ENCODE peak calls at places on chromosomes 2 and 18, in seven cellular contexts. One of them, this sample, is unnamed.

GRCh38 chr2:71742953-71743601 is 289.7 kb downstream of the DYSF start:
- DNase-seq in CD8-positive, alpha-beta T cell: no peak
- DNase-seq in GM06990: no peak
- DNase-seq in K562: peak
- DNase-seq in WTC11: no peak
- DNase-seq in body of pancreas: peak
- DNase-seq in transverse colon: peak
- DNase-seq in this sample: no peak

GRCh38 chr2:176154853-176155252 is 2.3 kb upstream of the HOXD3 start:
- DNase-seq in CD8-positive, alpha-beta T cell: no peak
- DNase-seq in GM06990: no peak
- DNase-seq in K562: no peak
- DNase-seq in WTC11: no peak
- DNase-seq in body of pancreas: no peak
- DNase-seq in transverse colon: no peak
- DNase-seq in this sample: no peak

GRCh38 chr2:100043246-100043890 is 99.0 kb downstream of the AFF3 start:
- DNase-seq in CD8-positive, alpha-beta T cell: no peak
- DNase-seq in GM06990: no peak
- DNase-seq in K562: no peak
- DNase-seq in WTC11: no peak
- DNase-seq in body of pancreas: no peak
- DNase-seq in transverse colon: no peak
- DNase-seq in this sample: no peak

GRCh38 chr2:165870346-165870745 is 76.3 kb upstream of the GALNT3 start:
- DNase-seq in CD8-positive, alpha-beta T cell: no peak
- DNase-seq in GM06990: no peak
- DNase-seq in K562: no peak
- DNase-seq in WTC11: no peak
- DNase-seq in body of pancreas: no peak
- DNase-seq in transverse colon: no peak
- DNase-seq in this sample: no peak

GRCh38 chr2:235936493-235936892 is 231.7 kb downstream of the GBX2 start:
- DNase-seq in CD8-positive, alpha-beta T cell: no peak
- DNase-seq in GM06990: no peak
- DNase-seq in K562: peak
- DNase-seq in WTC11: peak
- DNase-seq in body of pancreas: no peak
- DNase-seq in transverse colon: no peak
- DNase-seq in this sample: peak

GRCh38 chr2:160538559-160539355 is 45.1 kb upstream of the RBMS1 start:
- DNase-seq in CD8-positive, alpha-beta T cell: no peak
- DNase-seq in GM06990: no peak
- DNase-seq in K562: no peak
- DNase-seq in WTC11: no peak
- DNase-seq in body of pancreas: no peak
- DNase-seq in transverse colon: no peak
- DNase-seq in this sample: no peak

GRCh38 chr18:23317975-23318675 is 135.0 kb upstream of the RIOK3 start:
- DNase-seq in CD8-positive, alpha-beta T cell: no peak
- DNase-seq in GM06990: no peak
- DNase-seq in K562: no peak
- DNase-seq in WTC11: no peak
- DNase-seq in body of pancreas: no peak
- DNase-seq in transverse colon: no peak
- DNase-seq in this sample: no peak

GRCh38 chr2:241410739-241411176 is 54.7 kb downstream of the FARP2 start:
- DNase-seq in CD8-positive, alpha-beta T cell: no peak
- DNase-seq in GM06990: no peak
- DNase-seq in K562: peak
- DNase-seq in WTC11: no peak
- DNase-seq in body of pancreas: peak
- DNase-seq in transverse colon: no peak
- DNase-seq in this sample: no peak

GRCh38 chr18:37507239-37507638 is 58.4 kb downstream of the CELF4 start:
- DNase-seq in CD8-positive, alpha-beta T cell: no peak
- DNase-seq in GM06990: no peak
- DNase-seq in K562: no peak
- DNase-seq in WTC11: no peak
- DNase-seq in body of pancreas: no peak
- DNase-seq in transverse colon: no peak
- DNase-seq in this sample: no peak

GRCh38 chr2:26583381-26583911 is 57.7 kb downstream of the CIB4 start:
- DNase-seq in CD8-positive, alpha-beta T cell: no peak
- DNase-seq in GM06990: no peak
- DNase-seq in K562: no peak
- DNase-seq in WTC11: peak
- DNase-seq in body of pancreas: no peak
- DNase-seq in transverse colon: no peak
- DNase-seq in this sample: no peak

GRCh38 chr2:226184940-226185575 is 614.6 kb downstream of the IRS1 start:
- DNase-seq in CD8-positive, alpha-beta T cell: no peak
- DNase-seq in GM06990: no peak
- DNase-seq in K562: no peak
- DNase-seq in WTC11: peak
- DNase-seq in body of pancreas: no peak
- DNase-seq in transverse colon: no peak
- DNase-seq in this sample: no peak

GRCh38 chr2:40507429-40507828 is 55.5 kb upstream of the SLC8A1 start:
- DNase-seq in CD8-positive, alpha-beta T cell: no peak
- DNase-seq in GM06990: peak
- DNase-seq in K562: no peak
- DNase-seq in WTC11: no peak
- DNase-seq in body of pancreas: no peak
- DNase-seq in transverse colon: no peak
- DNase-seq in this sample: no peak

GRCh38 chr2:152425765-152426710 is 91.1 kb downstream of the FMNL2 start:
- DNase-seq in CD8-positive, alpha-beta T cell: no peak
- DNase-seq in GM06990: no peak
- DNase-seq in K562: no peak
- DNase-seq in WTC11: no peak
- DNase-seq in body of pancreas: no peak
- DNase-seq in transverse colon: no peak
- DNase-seq in this sample: no peak

GRCh38 chr18:8948471-8949149 is 153.9 kb upstream of the NDUFV2 start:
- DNase-seq in CD8-positive, alpha-beta T cell: no peak
- DNase-seq in GM06990: no peak
- DNase-seq in K562: peak
- DNase-seq in WTC11: no peak
- DNase-seq in body of pancreas: no peak
- DNase-seq in transverse colon: no peak
- DNase-seq in this sample: no peak

GRCh38 chr18:31719363-31720006 is 35.1 kb upstream of the B4GALT6 start:
- DNase-seq in CD8-positive, alpha-beta T cell: no peak
- DNase-seq in GM06990: no peak
- DNase-seq in K562: no peak
- DNase-seq in WTC11: no peak
- DNase-seq in body of pancreas: no peak
- DNase-seq in transverse colon: no peak
- DNase-seq in this sample: no peak

GRCh38 chr2:95346236-95346737 is 49.1 kb downstream of the KCNIP3 start:
- DNase-seq in CD8-positive, alpha-beta T cell: no peak
- DNase-seq in GM06990: no peak
- DNase-seq in K562: peak
- DNase-seq in WTC11: no peak
- DNase-seq in body of pancreas: peak
- DNase-seq in transverse colon: peak
- DNase-seq in this sample: no peak

GRCh38 chr2:108346827-108347226 is 30.9 kb upstream of the SULT1C4 start:
- DNase-seq in CD8-positive, alpha-beta T cell: no peak
- DNase-seq in GM06990: no peak
- DNase-seq in K562: peak
- DNase-seq in WTC11: no peak
- DNase-seq in body of pancreas: no peak
- DNase-seq in transverse colon: no peak
- DNase-seq in this sample: no peak

GRCh38 chr2:121873870-121874269 is 118.4 kb downstream of the TSN start:
- DNase-seq in CD8-positive, alpha-beta T cell: no peak
- DNase-seq in GM06990: no peak
- DNase-seq in K562: no peak
- DNase-seq in WTC11: no peak
- DNase-seq in body of pancreas: no peak
- DNase-seq in transverse colon: no peak
- DNase-seq in this sample: no peak

GRCh38 chr2:7812231-7812995 is 869.4 kb upstream of the ID2 start:
- DNase-seq in CD8-positive, alpha-beta T cell: no peak
- DNase-seq in GM06990: no peak
- DNase-seq in K562: no peak
- DNase-seq in WTC11: no peak
- DNase-seq in body of pancreas: no peak
- DNase-seq in transverse colon: no peak
- DNase-seq in this sample: no peak

GRCh38 chr18:77078671-77079070 is 53.9 kb downstream of the MBP start:
- DNase-seq in CD8-positive, alpha-beta T cell: no peak
- DNase-seq in GM06990: no peak
- DNase-seq in K562: no peak
- DNase-seq in WTC11: no peak
- DNase-seq in body of pancreas: no peak
- DNase-seq in transverse colon: no peak
- DNase-seq in this sample: no peak

GRCh38 chr18:56112013-56112749 is 524.2 kb upstream of the TCF4 start:
- DNase-seq in CD8-positive, alpha-beta T cell: no peak
- DNase-seq in GM06990: peak
- DNase-seq in K562: no peak
- DNase-seq in WTC11: no peak
- DNase-seq in body of pancreas: no peak
- DNase-seq in transverse colon: no peak
- DNase-seq in this sample: no peak

GRCh38 chr18:7626922-7627440 is 59.9 kb downstream of the PTPRM start:
- DNase-seq in CD8-positive, alpha-beta T cell: no peak
- DNase-seq in GM06990: no peak
- DNase-seq in K562: no peak
- DNase-seq in WTC11: no peak
- DNase-seq in body of pancreas: no peak
- DNase-seq in transverse colon: no peak
- DNase-seq in this sample: peak

GRCh38 chr2:159797468-159798375 is at the start of gene CD302:
- DNase-seq in CD8-positive, alpha-beta T cell: peak
- DNase-seq in GM06990: peak
- DNase-seq in K562: peak
- DNase-seq in WTC11: peak
- DNase-seq in body of pancreas: peak
- DNase-seq in transverse colon: peak
- DNase-seq in this sample: peak

GRCh38 chr2:73083886-73084792 is 12.6 kb upstream of the SFXN5 start:
- DNase-seq in CD8-positive, alpha-beta T cell: no peak
- DNase-seq in GM06990: no peak
- DNase-seq in K562: no peak
- DNase-seq in WTC11: no peak
- DNase-seq in body of pancreas: no peak
- DNase-seq in transverse colon: no peak
- DNase-seq in this sample: no peak

GRCh38 chr2:33728106-33728505 is 129.0 kb upstream of the FAM98A start:
- DNase-seq in CD8-positive, alpha-beta T cell: no peak
- DNase-seq in GM06990: no peak
- DNase-seq in K562: no peak
- DNase-seq in WTC11: no peak
- DNase-seq in body of pancreas: no peak
- DNase-seq in transverse colon: no peak
- DNase-seq in this sample: no peak

GRCh38 chr2:238596571-238597551 is 170.1 kb downstream of the ASB1 start:
- DNase-seq in CD8-positive, alpha-beta T cell: no peak
- DNase-seq in GM06990: no peak
- DNase-seq in K562: no peak
- DNase-seq in WTC11: no peak
- DNase-seq in body of pancreas: peak
- DNase-seq in transverse colon: peak
- DNase-seq in this sample: no peak

GRCh38 chr2:218161639-218162038 is 5.1 kb downstream of the CXCR1 start:
- DNase-seq in CD8-positive, alpha-beta T cell: no peak
- DNase-seq in GM06990: no peak
- DNase-seq in K562: no peak
- DNase-seq in WTC11: no peak
- DNase-seq in body of pancreas: no peak
- DNase-seq in transverse colon: no peak
- DNase-seq in this sample: no peak
- TF ChIP-seq CTCF in CD8-positive, alpha-beta T cell: no peak
- TF ChIP-seq CTCF in GM06990: no peak
- TF ChIP-seq CTCF in K562: no peak
- TF ChIP-seq CTCF in WTC11: no peak
- TF ChIP-seq CTCF in body of pancreas: no peak
- TF ChIP-seq CTCF in transverse colon: no peak
- TF ChIP-seq CTCF in this sample: no peak

DNA sequence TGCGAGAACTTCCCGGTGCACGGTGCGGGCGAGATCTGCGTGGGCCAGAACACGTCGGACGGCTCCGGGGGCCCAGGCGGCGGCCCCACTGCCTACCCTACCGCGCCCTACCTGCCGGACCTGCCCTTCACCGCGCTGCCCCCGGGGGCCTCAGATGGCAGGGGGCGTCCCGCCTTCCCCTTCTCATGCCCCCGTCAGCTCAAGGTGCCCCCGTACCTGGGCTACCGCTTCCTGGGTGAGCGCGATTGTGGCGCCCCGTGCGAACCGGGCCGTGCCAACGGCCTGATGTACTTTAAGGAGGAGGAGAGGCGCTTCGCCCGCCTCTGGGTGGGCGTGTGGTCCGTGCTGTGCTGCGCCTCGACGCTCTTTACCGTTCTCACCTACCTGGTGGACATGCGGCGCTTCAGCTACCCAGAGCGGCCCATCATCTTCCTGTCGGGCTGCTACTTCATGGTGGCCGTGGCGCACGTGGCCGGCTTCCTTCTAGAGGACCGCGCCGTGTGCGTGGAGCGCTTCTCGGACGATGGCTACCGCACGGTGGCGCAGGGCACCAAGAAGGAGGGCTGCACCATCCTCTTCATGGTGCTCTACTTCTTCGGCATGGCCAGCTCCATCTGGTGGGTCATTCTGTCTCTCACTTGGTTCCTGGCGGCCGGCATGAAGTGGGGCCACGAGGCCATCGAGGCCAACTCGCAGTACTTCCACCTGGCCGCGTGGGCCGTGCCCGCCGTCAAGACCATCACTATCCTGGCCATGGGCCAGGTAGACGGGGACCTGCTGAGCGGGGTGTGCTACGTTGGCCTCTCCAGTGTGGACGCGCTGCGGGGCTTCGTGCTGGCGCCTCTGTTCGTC is 1.7 kb downstream of the FZD7 start:
- DNase-seq in CD8-positive, alpha-beta T cell: peak
- DNase-seq in GM06990: peak
- DNase-seq in K562: no peak
- DNase-seq in WTC11: peak
- DNase-seq in body of pancreas: peak
- DNase-seq in transverse colon: peak
- DNase-seq in this sample: peak
- TF ChIP-seq CTCF in CD8-positive, alpha-beta T cell: no peak
- TF ChIP-seq CTCF in GM06990: peak
- TF ChIP-seq CTCF in K562: no peak
- TF ChIP-seq CTCF in WTC11: no peak
- TF ChIP-seq CTCF in body of pancreas: no peak
- TF ChIP-seq CTCF in transverse colon: peak
- TF ChIP-seq CTCF in this sample: peak

GRCh38 chr2:105789745-105790466 is 45.2 kb downstream of the NCK2 start:
- DNase-seq in CD8-positive, alpha-beta T cell: peak
- DNase-seq in GM06990: peak
- DNase-seq in K562: no peak
- DNase-seq in WTC11: no peak
- DNase-seq in body of pancreas: no peak
- DNase-seq in transverse colon: peak
- DNase-seq in this sample: no peak
- TF ChIP-seq CTCF in CD8-positive, alpha-beta T cell: peak
- TF ChIP-seq CTCF in GM06990: peak
- TF ChIP-seq CTCF in K562: peak
- TF ChIP-seq CTCF in WTC11: no peak
- TF ChIP-seq CTCF in body of pancreas: no peak
- TF ChIP-seq CTCF in transverse colon: no peak
- TF ChIP-seq CTCF in this sample: no peak

GRCh38 chr2:169676357-169676756 is 17.8 kb downstream of the CFAP210 start:
- DNase-seq in CD8-positive, alpha-beta T cell: no peak
- DNase-seq in GM06990: no peak
- DNase-seq in K562: no peak
- DNase-seq in WTC11: no peak
- DNase-seq in body of pancreas: no peak
- DNase-seq in transverse colon: no peak
- DNase-seq in this sample: no peak
- TF ChIP-seq CTCF in CD8-positive, alpha-beta T cell: no peak
- TF ChIP-seq CTCF in GM06990: peak
- TF ChIP-seq CTCF in K562: no peak
- TF ChIP-seq CTCF in WTC11: no peak
- TF ChIP-seq CTCF in body of pancreas: no peak
- TF ChIP-seq CTCF in transverse colon: no peak
- TF ChIP-seq CTCF in this sample: peak